ENCODE peak calls at places on chromosomes 1 and 21, in nine cellular contexts. R, H, D, W, L, K, F, P and N are unnamed samples.

GRCh38 chr1:243791586-243792267 is 58.3 kb downstream of the AKT3 start:
- DNase-seq in R (peak), H (no peak), D (no peak), W (no peak), L (no peak), K (no peak), F (no peak), P (no peak), N (no peak)

GRCh38 chr1:40339420-40340323 is 22.6 kb upstream of the COL9A2 start:
- DNase-seq in R (no peak), H (no peak), D (no peak), W (no peak), L (no peak), K (no peak), F (no peak), P (no peak), N (no peak)

GRCh38 chr1:47898156-47898825 is 98.9 kb downstream of the TRABD2B start:
- DNase-seq in R (no peak), H (no peak), D (no peak), W (no peak), L (no peak), K (no peak), F (no peak), P (peak), N (peak)

GRCh38 chr21:20353351-20353750 is 644.9 kb upstream of the NCAM2 start:
- DNase-seq in R (no peak), H (no peak), D (no peak), W (no peak), L (no peak), K (no peak), F (no peak), P (no peak), N (no peak)

GRCh38 chr1:7229696-7230095 is 444.4 kb downstream of the CAMTA1 start:
- DNase-seq in R (peak), H (no peak), D (no peak), W (no peak), L (no peak), K (no peak), F (no peak), P (no peak), N (no peak)

GRCh38 chr1:88731475-88731874 is 47.4 kb downstream of the PKN2 start:
- DNase-seq in R (peak), H (peak), D (peak), W (no peak), L (no peak), K (no peak), F (no peak), P (no peak), N (no peak)

GRCh38 chr1:32142446-32143301 is 34.8 kb downstream of the KPNA6 start:
- DNase-seq in R (peak), H (peak), D (peak), W (no peak), L (no peak), K (peak), F (no peak), P (no peak), N (no peak)

GRCh38 chr1:55402676-55403464 is 187.7 kb upstream of the USP24 start:
- DNase-seq in R (peak), H (peak), D (no peak), W (no peak), L (no peak), K (no peak), F (no peak), P (no peak), N (peak)

GRCh38 chr1:95116666-95117206 is 419 bp upstream of the TLCD4 start:
- DNase-seq in R (peak), H (no peak), D (peak), W (peak), L (peak), K (peak), F (peak), P (peak), N (peak)